ENCODE peak calls at places on chromosomes 5 and 9, in five cellular contexts. W is lower lobe of right lung, G is heart right ventricle, O is Panc1, D is breast epithelium. U is an unnamed sample.

GRCh38 chr5:157444224-157444623 is 15.8 kb upstream of the NIPAL4 start:
- DNase-seq in G (no peak), D (no peak), O (no peak), W (no peak), U (no peak)

GRCh38 chr5:111061618-111062017 is 9.9 kb upstream of the TSLP start:
- DNase-seq in O (no peak), W (no peak), D (no peak), G (no peak), U (no peak)

GRCh38 chr9:95477441-95477840 is 39.3 kb downstream of the PTCH1 start:
- DNase-seq in W (no peak), D (no peak), G (no peak), O (no peak), U (no peak)

GRCh38 chr9:14213504-14213903 is 100.4 kb downstream of the NFIB start:
- DNase-seq in O (no peak), W (no peak), D (no peak), G (no peak), U (no peak)

GRCh38 chr5:168934186-168934585 is 355.0 kb upstream of the PANK3 start:
- DNase-seq in O (no peak), G (no peak), D (no peak), W (no peak), U (no peak)

GRCh38 chr9:111743275-111743674 is 51.5 kb downstream of the SHOC1 start:
- DNase-seq in G (no peak), O (peak), W (no peak), D (no peak), U (no peak)

GRCh38 chr5:159504106-159504856 is 174.0 kb upstream of the IL12B start:
- DNase-seq in G (no peak), O (no peak), D (no peak), W (no peak), U (no peak)

GRCh38 chr9:134606951-134607733 is 34.5 kb upstream of the COL5A1 start:
- DNase-seq in O (no peak), G (peak), W (no peak), D (peak), U (peak)

GRCh38 chr5:80117446-80117845 is 82.3 kb downstream of the THBS4 start:
- DNase-seq in G (no peak), D (no peak), W (no peak), O (no peak), U (no peak)

GRCh38 chr9:7974335-7975005 is 174.9 kb upstream of the DMAC1 start:
- DNase-seq in W (no peak), D (no peak), O (no peak), G (no peak), U (no peak)

GRCh38 chr9:76873056-76873792 is 32.7 kb downstream of the PRUNE2 start:
- DNase-seq in W (no peak), O (no peak), G (peak), D (no peak), U (no peak)

GRCh38 chr5:55997742-55998351 is 3.1 kb upstream of the IL6ST start:
- DNase-seq in D (no peak), W (no peak), G (no peak), O (peak), U (no peak)

GRCh38 chr9:127700594-127701255 is 6.1 kb upstream of the CFAP157 start:
- DNase-seq in W (no peak), D (no peak), G (no peak), O (no peak), U (no peak)

GRCh38 chr5:71533614-71534013 is 53.5 kb upstream of the MCCC2 start:
- DNase-seq in D (no peak), O (peak), G (no peak), W (no peak), U (no peak)

GRCh38 chr9:72675586-72675985 is 154.2 kb downstream of the TMC1 start:
- DNase-seq in W (no peak), O (no peak), G (no peak), D (no peak), U (no peak)

GRCh38 chr9:121367651-121368510 is 2.2 kb downstream of the STOM start:
- DNase-seq in O (no peak), W (no peak), G (no peak), D (no peak), U (no peak)

GRCh38 chr9:79654591-79654990 is 82.8 kb downstream of the TLE4 start:
- DNase-seq in G (no peak), O (no peak), W (no peak), D (no peak), U (no peak)

GRCh38 chr9:79655571-79655970 is 83.8 kb downstream of the TLE4 start:
- DNase-seq in O (no peak), W (no peak), D (no peak), G (no peak), U (no peak)

GRCh38 chr9:79652598-79652997 is 80.8 kb downstream of the TLE4 start:
- DNase-seq in O (no peak), G (no peak), D (no peak), W (no peak), U (no peak)

GRCh38 chr9:79656127-79656526 is 84.4 kb downstream of the TLE4 start:
- DNase-seq in W (no peak), O (no peak), G (no peak), D (no peak), U (no peak)

GRCh38 chr9:79651251-79651795 is 79.6 kb downstream of the TLE4 start:
- DNase-seq in D (no peak), O (no peak), G (no peak), W (peak), U (no peak)
- H3K27ac ChIP-seq in D (no peak), O (no peak), G (peak), W (no peak), U (no peak)

DNA sequence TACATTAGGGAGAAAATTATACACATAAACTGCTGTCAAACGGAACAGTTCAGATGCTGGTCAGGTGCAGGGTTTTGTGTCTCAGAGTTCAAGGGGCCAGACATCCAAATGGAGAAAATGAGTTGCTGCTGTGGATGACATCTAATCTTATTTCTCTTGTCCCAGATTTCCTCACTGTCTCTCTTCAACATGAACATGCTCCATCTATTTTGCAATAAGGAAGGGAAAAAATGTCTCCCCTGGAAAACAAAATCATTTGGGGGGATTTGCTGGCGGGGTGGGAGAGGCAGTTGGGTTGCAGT is 51.2 kb downstream of the SHB start:
- DNase-seq in D (no peak), G (no peak), W (no peak), O (no peak), U (no peak)
- H3K4me3 ChIP-seq in D (no peak), G (no peak), W (no peak), O (no peak), U (no peak)

DNA sequence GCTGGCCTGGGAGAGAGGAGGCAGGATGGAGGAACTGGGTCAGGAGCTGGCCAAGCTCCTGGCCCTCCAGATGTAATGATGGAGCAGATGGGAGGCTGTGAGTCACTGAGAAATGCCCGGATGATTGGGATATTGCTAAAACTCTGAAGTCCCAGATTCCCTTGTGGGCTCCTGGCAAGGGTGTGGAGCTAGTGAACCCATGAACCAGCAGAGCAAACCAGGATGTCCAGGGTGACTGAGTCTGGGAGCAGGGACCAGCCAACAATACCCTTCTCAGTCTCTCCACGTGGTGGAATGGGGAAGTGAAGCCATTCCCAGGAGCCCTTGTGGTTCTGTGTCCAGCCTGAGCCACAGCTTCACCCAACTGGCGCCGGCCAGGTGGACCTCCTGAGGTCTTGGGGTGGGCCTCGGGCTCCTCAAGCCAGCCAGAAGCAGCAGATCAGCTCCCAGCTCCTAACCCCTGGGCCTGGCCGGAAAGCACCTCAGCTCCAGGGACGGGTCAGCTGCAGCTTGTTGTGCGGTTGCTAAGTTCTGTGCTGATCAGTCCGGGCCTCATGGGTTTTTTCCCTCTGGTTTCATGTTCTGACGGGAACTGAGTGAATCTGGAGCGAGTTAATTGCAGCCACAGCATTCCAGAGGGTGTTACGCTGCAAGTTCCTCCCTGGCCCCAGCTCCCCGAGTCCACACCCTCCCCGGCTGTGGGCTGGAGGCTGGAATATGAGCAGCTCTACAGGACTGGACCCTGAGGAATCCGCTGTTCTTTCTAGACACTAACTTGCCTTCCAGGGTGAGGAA is 37.6 kb downstream of the DUSP1 start:
- DNase-seq in O (no peak), D (peak), W (peak), G (peak), U (peak)
- TF ChIP-seq CTCF in O (no peak), D (peak), W (no peak), G (no peak), U (no peak)

DNA sequence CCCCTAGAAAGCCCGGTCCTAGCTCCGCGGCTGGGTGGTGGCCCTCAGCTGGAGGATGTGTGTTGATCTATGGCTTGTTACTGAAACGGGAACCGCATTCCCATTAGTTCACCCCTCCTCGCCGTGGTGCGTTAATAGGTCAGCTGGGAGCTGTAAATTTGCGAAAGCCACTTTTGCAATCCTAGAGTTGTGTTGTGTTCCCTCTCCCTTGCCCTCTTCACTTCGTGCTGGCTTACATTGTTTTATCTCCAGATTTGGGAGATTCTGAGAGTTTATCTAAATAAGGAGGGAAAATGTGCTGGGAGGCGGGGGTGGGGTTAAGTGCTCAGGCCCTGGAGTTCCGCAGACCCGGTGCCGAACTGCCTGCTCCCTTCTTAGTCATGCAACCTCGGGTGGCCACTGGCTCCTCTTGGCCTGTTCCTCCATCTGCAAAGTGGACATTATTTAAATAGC is 62.8 kb downstream of the HMCN2 start:
- DNase-seq in W (no peak), G (peak), O (no peak), D (no peak), U (no peak)
- H3K27ac ChIP-seq in W (no peak), G (peak), O (no peak), D (peak), U (peak)

DNA sequence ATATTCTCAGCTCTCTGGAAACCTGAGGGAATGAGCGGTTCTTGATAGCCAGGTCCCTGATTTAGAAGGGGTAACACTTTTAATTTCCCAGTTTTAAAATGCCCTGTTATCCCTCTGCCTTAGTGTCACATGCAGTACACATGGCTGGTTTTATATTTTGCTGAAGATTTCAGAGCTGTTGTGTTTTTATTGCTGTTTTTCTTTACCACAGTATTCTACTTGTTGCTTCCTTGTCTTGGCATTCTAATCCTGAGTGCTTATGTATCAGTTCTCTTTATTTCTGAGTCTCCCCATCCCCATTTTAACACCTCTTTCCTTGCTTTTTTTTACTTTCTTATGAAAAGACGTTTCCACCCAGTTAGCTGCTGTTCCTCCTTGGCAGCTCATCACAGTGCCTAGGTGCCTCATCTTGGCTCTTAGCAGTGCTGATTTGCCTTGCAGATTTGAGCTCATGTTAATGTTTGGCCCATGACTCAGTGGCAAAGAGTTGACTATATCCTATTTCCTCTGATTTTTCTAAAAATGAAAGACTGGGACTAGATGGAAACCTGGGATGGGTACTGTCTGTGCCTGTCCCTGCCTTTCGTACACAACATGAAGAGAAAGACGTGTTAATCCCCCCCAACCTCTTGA is 3.7 kb downstream of the MTRR start:
- DNase-seq in W (no peak), O (no peak), D (no peak), G (no peak), U (no peak)
- H3K4me3 ChIP-seq in W (no peak), O (no peak), D (no peak), G (no peak), U (no peak)

DNA sequence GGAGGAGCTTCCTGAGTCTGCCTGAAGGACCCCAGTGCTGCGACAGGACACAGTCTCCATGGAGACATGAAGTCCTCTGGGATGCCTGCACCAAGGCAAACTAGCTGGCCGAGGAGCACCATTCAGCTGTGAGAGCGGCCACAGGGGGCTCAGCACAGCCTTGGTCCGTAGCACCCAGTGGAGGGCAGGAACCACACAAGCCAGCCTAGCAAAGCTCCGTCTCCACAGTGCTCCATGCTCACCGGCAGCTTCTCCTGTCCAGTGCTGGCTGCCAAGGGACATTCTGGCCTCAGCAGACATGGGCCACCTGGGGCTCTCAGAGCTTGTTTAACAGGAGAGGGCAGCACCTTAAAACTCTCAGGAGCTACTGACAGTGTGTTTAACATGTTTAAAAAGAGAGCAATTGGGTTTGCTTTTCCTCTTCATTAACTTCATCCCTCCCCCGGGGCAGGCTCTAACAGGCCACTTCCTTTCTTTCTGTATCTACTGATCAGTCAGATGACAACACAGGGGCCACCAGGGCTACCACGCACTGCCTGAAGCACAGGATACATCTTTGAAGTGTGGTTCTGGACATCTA is 57.0 kb downstream of the SECISBP2 start:
- DNase-seq in G (no peak), W (no peak), D (no peak), O (no peak), U (no peak)
- TF ChIP-seq CTCF in G (no peak), W (no peak), D (no peak), O (no peak), U (no peak)

GRCh38 chr5:133691448-133691847 is 79.1 kb upstream of the FSTL4 start:
- DNase-seq in D (no peak), G (no peak), W (no peak), O (no peak), U (no peak)
- H3K27ac ChIP-seq in D (no peak), G (no peak), W (no peak), O (no peak), U (no peak)

GRCh38 chr5:134436523-134437339 is 25.1 kb upstream of the CDKN2AIPNL start:
- DNase-seq in G (peak), O (no peak), W (peak), D (peak), U (no peak)
- H3K4me3 ChIP-seq in G (no peak), O (no peak), W (no peak), D (no peak), U (no peak)

U was measured in coronary artery.